ENCODE peak calls at places on chromosomes 16 and 17, in ten cellular contexts. C, O, G, P, A, U, N, H, L and M are unnamed samples.

GRCh38 chr17:82424001-82424862 is 5.8 kb upstream of the OGFOD3 start:
- DNase-seq in P (peak; percentile 63), L (no peak), N (peak; percentile 42), U (no peak), H (peak; percentile 29), C (peak; percentile 43), A (no peak), G (no peak), O (peak; percentile 64), M (peak; percentile 62)

GRCh38 chr16:89200124-89200849 is at the start of gene SLC22A31:
- DNase-seq in A (no peak), C (no peak), G (no peak), H (no peak), P (no peak), U (no peak), L (peak; percentile 39), N (peak; percentile 48), O (no peak), M (no peak)

GRCh38 chr16:68948230-68948910 is 105.0 kb downstream of the TANGO6 start:
- DNase-seq in P (no peak), U (no peak), G (no peak), O (no peak), L (no peak), N (no peak), A (no peak), C (no peak), H (no peak), M (no peak)

GRCh38 chr17:56912105-56912999 is 1.5 kb downstream of the TRIM25 start:
- DNase-seq in O (no peak), P (peak; percentile 76), H (no peak), A (peak; percentile 81), L (peak; percentile 66), N (no peak), G (no peak), C (no peak), U (no peak), M (no peak)

GRCh38 chr16:27531186-27531585 is 18.5 kb downstream of the GTF3C1 start:
- DNase-seq in P (no peak), H (no peak), L (no peak), O (no peak), G (no peak), N (no peak), C (no peak), A (no peak), U (no peak), M (no peak)

GRCh38 chr16:24035127-24035842 is 199.5 kb downstream of the PRKCB start:
- DNase-seq in G (no peak), N (no peak), A (no peak), H (no peak), L (no peak), O (peak; percentile 44), P (no peak), U (no peak), C (no peak), M (no peak)

GRCh38 chr17:58741121-58741625 is 14.5 kb upstream of the PPM1E start:
- DNase-seq in H (no peak), L (no peak), U (no peak), N (no peak), C (no peak), G (no peak), A (no peak), P (no peak), O (no peak), M (no peak)

GRCh38 chr16:2455081-2455845 is 4.6 kb upstream of the TEDC2 start:
- DNase-seq in O (no peak), U (no peak), N (no peak), L (no peak), H (no peak), P (no peak), C (no peak), G (no peak), A (no peak), M (no peak)

GRCh38 chr17:9208381-9208780 is 187.1 kb downstream of the NTN1 start:
- DNase-seq in A (no peak), P (no peak), C (no peak), H (no peak), L (no peak), U (no peak), N (no peak), G (no peak), O (no peak), M (no peak)

GRCh38 chr16:20939599-20939998 is 39.0 kb downstream of the LYRM1 start:
- DNase-seq in G (no peak), U (no peak), O (no peak), H (no peak), N (no peak), A (no peak), C (no peak), L (no peak), P (no peak), M (no peak)

GRCh38 chr16:22210854-22211253 is 4.8 kb downstream of the EEF2K start:
- DNase-seq in P (no peak), N (no peak), O (no peak), C (no peak), A (no peak), L (no peak), G (no peak), U (no peak), H (no peak), M (no peak)

GRCh38 chr16:85168732-85169256 is 56.5 kb upstream of the CIBAR2 start:
- DNase-seq in G (no peak), U (no peak), H (no peak), P (peak; percentile 51), A (peak; percentile 78), C (no peak), O (no peak), L (peak; percentile 80), N (peak; percentile 79), M (no peak)

GRCh38 chr17:73588291-73589095 is 55.8 kb downstream of the SDK2 start:
- DNase-seq in U (no peak), O (no peak), C (no peak), L (no peak), A (no peak), H (no peak), G (no peak), P (no peak), N (no peak), M (no peak)

GRCh38 chr17:692116-692515 is 22.5 kb downstream of the VPS53 start:
- DNase-seq in C (no peak), H (no peak), L (no peak), N (no peak), O (no peak), U (no peak), P (no peak), G (no peak), A (no peak), M (no peak)

GRCh38 chr17:75505152-75505409 is 10.3 kb downstream of the CASKIN2 start:
- DNase-seq in P (no peak), G (no peak), A (peak; percentile 25), C (no peak), U (no peak), N (no peak), H (no peak), L (no peak), O (no peak), M (no peak)

GRCh38 chr17:82092995-82093751 is 4.9 kb downstream of the FASN start:
- DNase-seq in C (no peak), N (no peak), G (no peak), O (no peak), A (no peak), H (no peak), L (peak; percentile 32), P (no peak), U (no peak), M (no peak)

GRCh38 chr16:57112403-57113041 is 20.1 kb downstream of the CPNE2 start:
- DNase-seq in N (no peak), G (no peak), U (no peak), O (no peak), C (no peak), A (no peak), P (no peak), L (no peak), H (no peak), M (no peak)

GRCh38 chr17:32486701-32487459 is at the start of gene CDK5R1:
- DNase-seq in N (peak; percentile 90), P (no peak), U (peak; percentile 65), G (peak; percentile 40), L (peak; percentile 81), C (peak; percentile 78), A (peak; percentile 77), H (no peak), O (peak; percentile 77), M (peak; percentile 83)

GRCh38 chr17:79728908-79729471 is 1.8 kb upstream of the ENPP7 start:
- DNase-seq in O (no peak), H (no peak), L (no peak), P (no peak), A (no peak), G (no peak), N (no peak), C (no peak), U (no peak), M (peak; percentile 38)

GRCh38 chr17:3003401-3004149 is 59.8 kb downstream of the OR1D5 start:
- DNase-seq in L (peak; percentile 64), G (no peak), C (peak; percentile 49), H (no peak), N (no peak), A (peak; percentile 42), P (peak; percentile 32), U (no peak), O (no peak), M (peak; percentile 31)

GRCh38 chr17:59370580-59371299 is 39.3 kb downstream of the YPEL2 start:
- DNase-seq in O (no peak), N (peak; percentile 35), A (no peak), P (no peak), G (no peak), C (peak; percentile 25), H (no peak), U (no peak), L (no peak), M (no peak)

GRCh38 chr16:1784977-1785845 is 2.5 kb downstream of the NUBP2 start:
- DNase-seq in O (no peak), C (no peak), U (no peak), P (no peak), G (no peak), H (no peak), A (peak; percentile 14), L (peak; percentile 36), N (peak; percentile 3), M (peak; percentile 25)

GRCh38 chr17:81387235-81388060 is 7.8 kb upstream of the BAHCC1 start:
- DNase-seq in P (no peak), U (no peak), N (peak; percentile 86), G (no peak), C (peak; percentile 64), L (no peak), O (no peak), A (peak; percentile 55), H (peak; percentile 26), M (peak; percentile 65)

GRCh38 chr16:56637814-56638750 is at the start of gene MT1A:
- DNase-seq in U (no peak), G (no peak), P (peak; percentile 61), C (peak; percentile 44), H (no peak), N (peak; percentile 78), L (peak; percentile 90), A (peak; percentile 90), O (no peak), M (peak; percentile 87)

GRCh38 chr16:50942143-50942542 is 200.3 kb downstream of the CYLD start:
- DNase-seq in P (no peak), N (no peak), L (no peak), A (no peak), C (no peak), O (no peak), H (no peak), U (no peak), G (no peak), M (no peak)

GRCh38 chr17:9238340-9239259 is 217.3 kb downstream of the NTN1 start:
- DNase-seq in U (no peak), C (no peak), N (no peak), G (no peak), P (no peak), O (no peak), L (peak; percentile 23), H (no peak), A (no peak), M (no peak)

GRCh38 chr17:64306850-64307463 is 43.9 kb upstream of the TEX2 start:
- DNase-seq in A (peak; percentile 63), O (peak; percentile 74), P (peak; percentile 75), H (peak; percentile 33), G (peak; percentile 72), U (peak; percentile 31), N (peak; percentile 65), C (peak; percentile 68), L (peak; percentile 77), M (no peak)

GRCh38 chr17:69060835-69061234 is at the start of gene ABCA9:
- DNase-seq in L (no peak), O (no peak), C (no peak), A (no peak), N (no peak), U (no peak), P (peak; percentile 42), G (peak; percentile 60), H (no peak), M (no peak)